ENCODE peak calls at places on chromosome 22, in eight cellular contexts. A is astrocyte of the spinal cord, N is progenitor cell of endocrine pancreas, Z is tibial nerve, B is thyroid gland, I is A549, P is endothelial cell, L is fibroblast of lung. X is an unnamed sample.
A peak's percentile ranks its signal among the peaks of the same experiment; 100 is the strongest.

GRCh38 chr22:36028646-36029405 is at the start of gene RBFOX2:
- DNase-seq in N (peak; percentile 98), P (peak; percentile 99), B (peak; percentile 98), I (peak; percentile 88), Z (peak; percentile 96), A (peak; percentile 99), L (peak; percentile 94), X (peak; percentile 93)

GRCh38 chr22:36430863-36431262 is 43.1 kb upstream of the MYH9 start:
- DNase-seq in N (no peak), B (no peak), A (no peak), Z (no peak), I (no peak), P (no peak), L (no peak), X (no peak)

GRCh38 chr22:21074092-21074715 is 28.5 kb downstream of the LRRC74B start:
- DNase-seq in I (peak; percentile 25), N (no peak), A (peak; percentile 72), P (no peak), L (peak; percentile 50), Z (no peak), B (no peak), X (peak; percentile 8)

GRCh38 chr22:25334091-25334490 is 114.7 kb downstream of the CRYBB2 start:
- DNase-seq in I (no peak), Z (no peak), A (no peak), B (peak; percentile 32), P (peak; percentile 97), L (peak; percentile 4), N (peak; percentile 60), X (no peak)

GRCh38 chr22:49530671-49531532 is 296.8 kb downstream of the BRD1 start:
- DNase-seq in A (no peak), N (no peak), L (no peak), I (no peak), B (no peak), P (no peak), Z (no peak), X (no peak)

GRCh38 chr22:31278643-31279326 is 13.5 kb downstream of the PIK3IP1 start:
- DNase-seq in L (no peak), P (no peak), I (no peak), B (no peak), Z (no peak), N (no peak), A (no peak), X (no peak)

GRCh38 chr22:45261407-45262088 is 20.9 kb upstream of the KIAA0930 start:
- DNase-seq in I (no peak), L (no peak), A (no peak), B (no peak), N (no peak), Z (no peak), P (no peak), X (no peak)

GRCh38 chr22:39924286-39924685 is 23.4 kb downstream of the GRAP2 start:
- DNase-seq in I (no peak), Z (no peak), A (no peak), B (no peak), L (no peak), N (no peak), P (no peak), X (no peak)

GRCh38 chr22:45671051-45671782 is 417 bp upstream of the ATXN10 start:
- DNase-seq in Z (no peak), I (no peak), P (peak; percentile 38), N (peak; percentile 12), A (no peak), L (no peak), B (peak; percentile 10), X (no peak)

GRCh38 chr22:40556641-40557040 is 79.9 kb downstream of the MRTFA start:
- DNase-seq in B (no peak), Z (no peak), N (no peak), L (no peak), P (no peak), I (no peak), A (no peak), X (no peak)

GRCh38 chr22:29524440-29525191 is 28.9 kb downstream of the THOC5 start:
- DNase-seq in L (peak; percentile 11), N (peak; percentile 25), A (no peak), I (peak; percentile 28), Z (no peak), P (peak; percentile 51), B (no peak), X (no peak)

GRCh38 chr22:46149493-46149997 is 781 bp upstream of the PPARA start:
- DNase-seq in B (peak; percentile 83), Z (peak; percentile 57), P (peak; percentile 24), A (peak; percentile 10), L (no peak), N (no peak), I (no peak), X (no peak)

GRCh38 chr22:24207264-24208011 is 26.2 kb downstream of the SUSD2 start:
- DNase-seq in B (no peak), L (no peak), I (no peak), Z (no peak), N (no peak), A (peak; percentile 33), P (no peak), X (no peak)

GRCh38 chr22:45335021-45335818 is 25.5 kb downstream of the FAM118A start:
- DNase-seq in I (no peak), B (peak; percentile 94), N (no peak), P (peak; percentile 19), L (no peak), Z (no peak), A (no peak), X (no peak)

GRCh38 chr22:46196268-46196667 is 45.9 kb downstream of the PPARA start:
- DNase-seq in Z (no peak), I (no peak), A (no peak), B (peak; percentile 53), L (no peak), P (no peak), N (no peak), X (no peak)

GRCh38 chr22:39716534-39716933 is 146.0 kb downstream of the CACNA1I start:
- DNase-seq in B (no peak), A (no peak), N (no peak), L (no peak), P (no peak), I (no peak), Z (no peak), X (no peak)

GRCh38 chr22:29621761-29622526 is 18.5 kb downstream of the NF2 start:
- DNase-seq in I (peak; percentile 69), Z (no peak), P (no peak), N (no peak), B (no peak), A (peak; percentile 94), L (peak; percentile 84), X (peak; percentile 63)

GRCh38 chr22:17945851-17946690 is 78.3 kb downstream of the MICAL3 start:
- DNase-seq in Z (no peak), P (no peak), A (no peak), N (no peak), B (peak; percentile 70), L (no peak), I (no peak), X (no peak)
- TF ChIP-seq CTCF in Z (no peak), P (no peak), A (no peak), N (no peak), B (no peak), L (no peak), I (no peak), X (no peak)

DNA sequence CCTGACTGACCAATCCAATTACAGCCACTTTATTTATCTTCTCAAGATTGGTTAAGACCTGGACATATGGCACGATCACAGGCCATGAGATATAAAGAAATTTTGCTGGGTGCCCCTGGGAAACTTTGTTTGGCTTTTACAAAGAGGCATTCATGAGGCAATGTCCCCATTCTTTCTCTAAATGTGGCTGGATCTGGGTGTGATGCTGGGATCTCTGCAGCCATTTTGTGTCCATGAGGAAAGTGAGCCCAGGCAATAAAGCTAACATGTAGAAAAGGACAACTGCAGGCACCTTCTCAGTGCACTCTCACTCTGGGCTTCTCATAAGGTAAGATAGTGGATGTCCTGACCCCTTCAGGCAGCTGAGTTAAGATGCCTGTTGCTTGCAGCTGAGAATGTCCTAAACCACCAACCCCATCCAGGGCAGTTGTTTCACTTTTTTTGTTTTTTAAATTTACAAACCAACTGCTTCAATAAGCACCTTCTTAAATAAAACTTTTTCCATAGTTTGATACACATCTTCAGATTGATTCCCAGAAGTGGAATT is 372.3 kb downstream of the MIAT start:
- DNase-seq in P (no peak), N (no peak), Z (no peak), B (no peak), L (no peak), I (no peak), A (no peak), X (no peak)
- TF ChIP-seq CTCF in P (no peak), N (no peak), Z (no peak), B (no peak), L (no peak), I (no peak), A (no peak), X (no peak)

DNA sequence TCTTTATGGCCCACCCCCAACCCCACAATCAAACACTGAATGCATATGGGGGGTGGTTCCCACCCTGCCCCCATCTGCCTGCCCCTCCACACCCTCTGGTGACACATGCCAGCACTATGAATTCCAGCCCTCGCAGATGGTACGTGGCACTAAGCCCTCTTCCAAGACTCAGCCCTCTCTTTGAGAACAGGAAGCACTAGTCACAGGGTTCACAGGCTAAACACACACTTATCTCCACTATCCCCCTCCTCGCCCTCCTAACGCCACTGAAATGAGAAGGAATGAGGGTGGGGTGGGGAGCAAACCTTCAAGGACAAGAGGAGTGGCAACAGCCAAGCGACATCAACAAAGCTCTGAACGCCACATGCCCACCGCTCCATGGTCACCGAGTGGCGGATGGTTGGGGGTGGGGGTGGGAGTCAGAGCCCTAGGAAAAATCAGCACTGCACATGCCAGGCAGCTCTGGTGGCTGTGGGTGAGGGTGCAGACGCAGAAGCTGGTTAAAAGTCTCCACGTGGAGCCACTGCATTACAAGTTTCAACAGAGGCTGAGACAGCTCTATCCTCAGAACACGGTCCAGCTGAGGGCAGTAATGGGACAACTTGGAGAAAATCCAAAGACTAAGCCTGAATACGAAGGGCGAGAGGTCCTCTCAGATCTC is 33.6 kb downstream of the TMEM184B start:
- DNase-seq in I (peak; percentile 40), N (no peak), Z (no peak), L (peak; percentile 89), P (no peak), B (peak; percentile 78), A (peak; percentile 83), X (peak; percentile 79)
- TF ChIP-seq CTCF in I (peak; percentile 21), N (no peak), Z (no peak), L (peak; percentile 23), P (no peak), B (no peak), A (peak; percentile 28), X (peak; percentile 38)

DNA sequence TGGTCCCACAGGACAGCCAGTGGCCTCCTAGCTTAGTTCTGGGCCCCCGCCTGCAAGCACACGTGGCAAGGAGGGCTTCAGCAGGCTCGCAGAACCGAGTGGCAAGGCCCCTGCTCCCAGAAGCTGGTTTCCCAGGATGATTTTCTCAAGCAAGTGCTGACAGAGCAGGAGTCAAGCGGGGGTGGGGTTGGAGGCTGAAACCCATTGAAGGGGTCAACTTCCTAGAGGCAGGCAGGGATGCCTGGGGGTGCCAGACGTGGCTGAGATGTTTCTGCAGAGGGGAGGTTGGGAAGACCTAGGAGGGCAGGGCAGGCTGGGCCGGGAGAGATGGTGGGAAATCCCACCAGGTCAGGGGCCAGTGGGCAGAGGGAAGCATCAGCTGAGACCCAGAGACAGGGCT is 51.1 kb downstream of the NFAM1 start:
- DNase-seq in A (no peak), Z (no peak), N (no peak), L (no peak), I (no peak), P (no peak), B (no peak), X (no peak)
- TF ChIP-seq CTCF in A (no peak), Z (no peak), N (no peak), L (no peak), I (no peak), P (no peak), B (no peak), X (no peak)